ENCODE peak calls at places on chromosomes 1 and 21, in nine cellular contexts. One of them, this sample, is unnamed.

GRCh38 chr1:67761054-67761453 is 72.2 kb downstream of the GNG12 start:
- DNase-seq in GM12864: no peak
- DNase-seq in psoas muscle: no peak
- DNase-seq in fibroblast of mammary gland: no peak
- DNase-seq in right lobe of liver: no peak
- DNase-seq in mammary epithelial cell: no peak
- DNase-seq in nephron progenitor cell: no peak
- DNase-seq in cardiac fibroblast: no peak
- DNase-seq in Peyer's patch: no peak
- DNase-seq in this sample: no peak

GRCh38 chr1:205445653-205445955 is 10.2 kb downstream of the BLACAT1 start:
- DNase-seq in GM12864: no peak
- DNase-seq in psoas muscle: no peak
- DNase-seq in fibroblast of mammary gland: no peak
- DNase-seq in right lobe of liver: no peak
- DNase-seq in mammary epithelial cell: no peak
- DNase-seq in nephron progenitor cell: no peak
- DNase-seq in cardiac fibroblast: no peak
- DNase-seq in Peyer's patch: no peak
- DNase-seq in this sample: no peak

GRCh38 chr1:158037876-158038359 is 44.5 kb downstream of the KIRREL1 start:
- DNase-seq in GM12864: no peak
- DNase-seq in psoas muscle: no peak
- DNase-seq in fibroblast of mammary gland: peak
- DNase-seq in right lobe of liver: no peak
- DNase-seq in mammary epithelial cell: peak
- DNase-seq in nephron progenitor cell: peak
- DNase-seq in cardiac fibroblast: peak
- DNase-seq in Peyer's patch: no peak
- DNase-seq in this sample: no peak

GRCh38 chr1:60765204-60765603 is 317.2 kb upstream of the NFIA start:
- DNase-seq in GM12864: peak
- DNase-seq in psoas muscle: no peak
- DNase-seq in fibroblast of mammary gland: peak
- DNase-seq in right lobe of liver: no peak
- DNase-seq in mammary epithelial cell: peak
- DNase-seq in nephron progenitor cell: no peak
- DNase-seq in cardiac fibroblast: peak
- DNase-seq in Peyer's patch: no peak
- DNase-seq in this sample: no peak

GRCh38 chr1:6001992-6002576 is 9.9 kb upstream of the NPHP4 start:
- DNase-seq in GM12864: no peak
- DNase-seq in psoas muscle: peak
- DNase-seq in fibroblast of mammary gland: no peak
- DNase-seq in right lobe of liver: peak
- DNase-seq in mammary epithelial cell: no peak
- DNase-seq in nephron progenitor cell: no peak
- DNase-seq in cardiac fibroblast: no peak
- DNase-seq in Peyer's patch: peak
- DNase-seq in this sample: no peak

GRCh38 chr1:150555971-150556865 is 7.0 kb downstream of the ADAMTSL4 start:
- DNase-seq in GM12864: no peak
- DNase-seq in psoas muscle: peak
- DNase-seq in fibroblast of mammary gland: no peak
- DNase-seq in right lobe of liver: no peak
- DNase-seq in mammary epithelial cell: no peak
- DNase-seq in nephron progenitor cell: no peak
- DNase-seq in cardiac fibroblast: no peak
- DNase-seq in Peyer's patch: no peak
- DNase-seq in this sample: no peak

GRCh38 chr1:207867136-207868081 is 43.5 kb downstream of the CD34 start:
- DNase-seq in GM12864: no peak
- DNase-seq in psoas muscle: peak
- DNase-seq in fibroblast of mammary gland: no peak
- DNase-seq in right lobe of liver: peak
- DNase-seq in mammary epithelial cell: peak
- DNase-seq in nephron progenitor cell: no peak
- DNase-seq in cardiac fibroblast: no peak
- DNase-seq in Peyer's patch: no peak
- DNase-seq in this sample: no peak

GRCh38 chr21:42533306-42533962 is 19.8 kb downstream of the SLC37A1 start:
- DNase-seq in GM12864: no peak
- DNase-seq in psoas muscle: no peak
- DNase-seq in fibroblast of mammary gland: no peak
- DNase-seq in right lobe of liver: no peak
- DNase-seq in mammary epithelial cell: no peak
- DNase-seq in nephron progenitor cell: no peak
- DNase-seq in cardiac fibroblast: no peak
- DNase-seq in Peyer's patch: no peak
- DNase-seq in this sample: no peak

DNA sequence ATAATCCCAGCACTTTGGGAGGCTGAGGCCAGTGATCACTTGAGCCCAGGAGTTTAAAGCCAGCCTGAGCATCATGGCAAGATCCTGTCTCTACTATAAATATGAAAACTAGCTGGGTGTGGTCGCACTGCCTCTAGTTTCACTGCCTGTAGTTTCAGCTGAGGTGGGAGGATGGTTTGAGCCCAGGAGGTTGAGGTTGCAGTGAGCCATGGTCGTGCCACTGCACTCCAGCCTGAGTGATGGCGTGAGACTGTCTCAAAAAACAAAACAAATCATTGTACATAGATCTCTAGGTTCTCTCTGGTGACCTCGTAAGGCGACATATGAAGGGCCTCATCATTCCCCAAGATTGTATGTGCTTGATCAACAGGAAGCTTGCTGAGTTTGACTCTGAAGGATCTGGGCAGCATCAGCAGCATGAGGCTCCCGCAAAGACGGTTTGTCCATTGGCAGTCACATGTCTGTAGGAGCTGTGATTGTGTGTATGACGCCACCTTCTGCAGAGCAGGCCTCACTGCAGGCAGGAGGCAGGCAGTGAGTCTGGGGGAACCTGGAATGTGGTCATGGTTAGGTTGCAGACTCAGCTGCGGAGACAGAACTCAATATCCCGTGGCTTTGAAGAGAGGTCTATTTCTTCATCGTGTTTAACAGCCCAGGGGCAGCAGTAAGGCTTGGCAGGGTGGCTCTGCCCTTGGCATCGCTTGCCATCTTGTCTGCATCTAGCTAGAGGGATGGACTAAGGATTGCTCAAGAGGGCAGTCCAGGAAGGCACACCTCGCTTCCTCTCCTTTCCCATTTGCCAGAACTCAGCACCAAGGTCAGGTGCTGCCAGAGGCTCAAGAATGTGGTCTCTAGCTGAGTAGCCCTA is 13.9 kb downstream of the ATP5PO start:
- DNase-seq in GM12864: no peak
- DNase-seq in psoas muscle: no peak
- DNase-seq in fibroblast of mammary gland: peak
- DNase-seq in right lobe of liver: peak
- DNase-seq in mammary epithelial cell: peak
- DNase-seq in nephron progenitor cell: peak
- DNase-seq in cardiac fibroblast: peak
- DNase-seq in Peyer's patch: no peak
- DNase-seq in this sample: no peak
- TF ChIP-seq CTCF in GM12864: peak
- TF ChIP-seq CTCF in psoas muscle: peak
- TF ChIP-seq CTCF in fibroblast of mammary gland: peak
- TF ChIP-seq CTCF in right lobe of liver: peak
- TF ChIP-seq CTCF in mammary epithelial cell: peak
- TF ChIP-seq CTCF in nephron progenitor cell: peak
- TF ChIP-seq CTCF in cardiac fibroblast: peak
- TF ChIP-seq CTCF in Peyer's patch: no peak
- TF ChIP-seq CTCF in this sample: peak

GRCh38 chr1:193013707-193014106 is 45.5 kb downstream of the UCHL5 start:
- DNase-seq in GM12864: no peak
- DNase-seq in psoas muscle: no peak
- DNase-seq in fibroblast of mammary gland: no peak
- DNase-seq in right lobe of liver: no peak
- DNase-seq in mammary epithelial cell: no peak
- DNase-seq in nephron progenitor cell: no peak
- DNase-seq in cardiac fibroblast: peak
- DNase-seq in Peyer's patch: no peak
- DNase-seq in this sample: no peak

GRCh38 chr1:193025218-193025617 is 33.9 kb downstream of the UCHL5 start:
- DNase-seq in GM12864: no peak
- DNase-seq in psoas muscle: no peak
- DNase-seq in fibroblast of mammary gland: no peak
- DNase-seq in right lobe of liver: no peak
- DNase-seq in mammary epithelial cell: no peak
- DNase-seq in nephron progenitor cell: no peak
- DNase-seq in cardiac fibroblast: no peak
- DNase-seq in Peyer's patch: no peak
- DNase-seq in this sample: no peak

GRCh38 chr1:193014354-193014753 is 44.8 kb downstream of the UCHL5 start:
- DNase-seq in GM12864: no peak
- DNase-seq in psoas muscle: no peak
- DNase-seq in fibroblast of mammary gland: peak
- DNase-seq in right lobe of liver: no peak
- DNase-seq in mammary epithelial cell: no peak
- DNase-seq in nephron progenitor cell: no peak
- DNase-seq in cardiac fibroblast: peak
- DNase-seq in Peyer's patch: no peak
- DNase-seq in this sample: no peak

GRCh38 chr1:193019442-193020026 is 39.6 kb downstream of the UCHL5 start:
- DNase-seq in GM12864: peak
- DNase-seq in psoas muscle: no peak
- DNase-seq in fibroblast of mammary gland: peak
- DNase-seq in right lobe of liver: no peak
- DNase-seq in mammary epithelial cell: peak
- DNase-seq in nephron progenitor cell: no peak
- DNase-seq in cardiac fibroblast: peak
- DNase-seq in Peyer's patch: no peak
- DNase-seq in this sample: no peak
- TF ChIP-seq CTCF in GM12864: peak
- TF ChIP-seq CTCF in psoas muscle: peak
- TF ChIP-seq CTCF in fibroblast of mammary gland: peak
- TF ChIP-seq CTCF in right lobe of liver: peak
- TF ChIP-seq CTCF in mammary epithelial cell: peak
- TF ChIP-seq CTCF in nephron progenitor cell: peak
- TF ChIP-seq CTCF in cardiac fibroblast: peak
- TF ChIP-seq CTCF in Peyer's patch: no peak
- TF ChIP-seq CTCF in this sample: peak

GRCh38 chr1:41872074-41872473 is 46.6 kb downstream of the HIVEP3 start:
- DNase-seq in GM12864: no peak
- DNase-seq in psoas muscle: no peak
- DNase-seq in fibroblast of mammary gland: no peak
- DNase-seq in right lobe of liver: no peak
- DNase-seq in mammary epithelial cell: no peak
- DNase-seq in nephron progenitor cell: no peak
- DNase-seq in cardiac fibroblast: no peak
- DNase-seq in Peyer's patch: no peak
- DNase-seq in this sample: no peak

GRCh38 chr1:41866285-41866684 is 52.4 kb downstream of the HIVEP3 start:
- DNase-seq in GM12864: no peak
- DNase-seq in psoas muscle: no peak
- DNase-seq in fibroblast of mammary gland: no peak
- DNase-seq in right lobe of liver: peak
- DNase-seq in mammary epithelial cell: no peak
- DNase-seq in nephron progenitor cell: no peak
- DNase-seq in cardiac fibroblast: no peak
- DNase-seq in Peyer's patch: no peak
- DNase-seq in this sample: no peak

GRCh38 chr1:41870076-41870562 is 48.6 kb downstream of the HIVEP3 start:
- DNase-seq in GM12864: no peak
- DNase-seq in psoas muscle: no peak
- DNase-seq in fibroblast of mammary gland: peak
- DNase-seq in right lobe of liver: no peak
- DNase-seq in mammary epithelial cell: peak
- DNase-seq in nephron progenitor cell: no peak
- DNase-seq in cardiac fibroblast: peak
- DNase-seq in Peyer's patch: no peak
- DNase-seq in this sample: no peak

GRCh38 chr1:41864471-41865040 is 54.2 kb downstream of the HIVEP3 start:
- DNase-seq in GM12864: no peak
- DNase-seq in psoas muscle: no peak
- DNase-seq in fibroblast of mammary gland: no peak
- DNase-seq in right lobe of liver: no peak
- DNase-seq in mammary epithelial cell: no peak
- DNase-seq in nephron progenitor cell: peak
- DNase-seq in cardiac fibroblast: no peak
- DNase-seq in Peyer's patch: no peak
- DNase-seq in this sample: no peak

DNA sequence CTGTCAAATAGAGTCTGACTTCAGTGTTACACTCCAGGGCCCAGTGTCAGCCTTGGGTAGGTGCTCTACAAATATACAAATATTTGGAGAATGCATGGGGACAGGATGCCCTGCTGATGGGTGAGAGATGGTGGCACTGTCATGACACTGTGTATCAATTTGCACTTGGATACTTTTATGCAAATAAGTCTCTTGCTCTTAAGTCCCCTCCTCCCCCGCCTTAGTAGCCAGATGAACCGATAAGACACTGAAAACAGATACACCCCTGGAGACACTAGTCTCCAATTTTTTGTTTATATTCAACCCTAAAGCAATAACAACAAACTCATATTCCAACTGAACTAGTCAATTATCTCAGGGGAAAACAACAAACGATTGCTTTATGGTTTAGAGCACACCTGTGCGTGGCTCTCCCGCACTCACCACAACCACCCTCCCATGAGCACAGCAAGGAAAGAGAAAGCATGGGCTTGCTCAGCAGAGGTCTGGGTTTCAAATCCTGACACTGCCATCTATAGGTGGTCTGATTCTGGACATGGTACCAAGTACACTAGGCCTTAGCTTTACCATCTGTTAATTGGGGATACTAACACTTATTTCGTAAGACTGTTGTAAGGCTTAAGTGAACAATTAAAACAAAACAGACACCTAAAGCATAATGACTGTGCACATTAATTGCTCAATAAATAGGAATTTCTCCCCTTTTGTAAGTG is 50.3 kb downstream of the HIVEP3 start:
- DNase-seq in GM12864: peak
- DNase-seq in psoas muscle: no peak
- DNase-seq in fibroblast of mammary gland: peak
- DNase-seq in right lobe of liver: no peak
- DNase-seq in mammary epithelial cell: no peak
- DNase-seq in nephron progenitor cell: no peak
- DNase-seq in cardiac fibroblast: peak
- DNase-seq in Peyer's patch: no peak
- DNase-seq in this sample: no peak
- TF ChIP-seq CTCF in GM12864: peak
- TF ChIP-seq CTCF in psoas muscle: peak
- TF ChIP-seq CTCF in fibroblast of mammary gland: peak
- TF ChIP-seq CTCF in right lobe of liver: no peak
- TF ChIP-seq CTCF in mammary epithelial cell: peak
- TF ChIP-seq CTCF in nephron progenitor cell: no peak
- TF ChIP-seq CTCF in cardiac fibroblast: no peak
- TF ChIP-seq CTCF in Peyer's patch: peak
- TF ChIP-seq CTCF in this sample: no peak

DNA sequence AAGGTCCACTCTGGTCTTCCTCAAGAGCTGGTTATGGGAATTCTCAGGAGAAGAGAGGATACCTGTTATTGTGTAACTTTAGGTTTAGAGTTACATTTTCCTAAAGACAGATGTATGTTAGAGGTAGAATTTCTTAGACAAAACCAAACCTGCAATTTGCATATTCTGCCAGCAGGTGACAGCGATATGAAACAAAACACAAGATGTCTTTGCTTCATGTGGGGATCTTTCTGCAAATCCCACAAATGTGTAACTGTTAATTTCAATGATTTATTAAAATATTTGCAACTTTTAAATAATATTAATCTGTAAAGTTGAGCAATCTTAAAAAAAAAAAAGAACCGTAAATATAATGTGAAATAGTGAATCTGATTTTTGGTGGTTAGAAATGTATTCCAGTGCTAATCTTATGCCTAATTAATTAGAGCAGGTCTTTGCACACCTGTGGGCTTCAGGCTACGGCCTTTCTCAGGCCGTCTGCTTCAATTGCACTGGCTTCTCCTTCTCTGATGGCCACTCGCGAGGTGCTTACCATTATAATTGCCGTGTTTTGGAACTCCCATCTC is 33.4 kb downstream of the FAM78B start:
- DNase-seq in GM12864: peak
- DNase-seq in psoas muscle: no peak
- DNase-seq in fibroblast of mammary gland: peak
- DNase-seq in right lobe of liver: no peak
- DNase-seq in mammary epithelial cell: peak
- DNase-seq in nephron progenitor cell: no peak
- DNase-seq in cardiac fibroblast: peak
- DNase-seq in Peyer's patch: no peak
- DNase-seq in this sample: no peak
- TF ChIP-seq CTCF in GM12864: peak
- TF ChIP-seq CTCF in psoas muscle: peak
- TF ChIP-seq CTCF in fibroblast of mammary gland: peak
- TF ChIP-seq CTCF in right lobe of liver: peak
- TF ChIP-seq CTCF in mammary epithelial cell: peak
- TF ChIP-seq CTCF in nephron progenitor cell: peak
- TF ChIP-seq CTCF in cardiac fibroblast: peak
- TF ChIP-seq CTCF in Peyer's patch: no peak
- TF ChIP-seq CTCF in this sample: peak